ENCODE peak calls at places on chromosomes 16 and 17, in ten cellular contexts. One of them, this sample, is unnamed.

GRCh38 chr17:1994707-1995106 is 30.4 kb downstream of the RTN4RL1 start:
- DNase-seq in Peyer's patch: no peak
- DNase-seq in naive B cell: no peak
- DNase-seq in AG09309: no peak
- DNase-seq in NAMALWA: no peak
- DNase-seq in NCI-H345: no peak
- DNase-seq in T-helper 17 cell: no peak
- DNase-seq in AG10803: no peak
- DNase-seq in neural progenitor cell: no peak
- DNase-seq in A549: no peak
- DNase-seq in this sample: no peak

GRCh38 chr16:47140686-47141085 is 3.1 kb downstream of the NETO2 start:
- DNase-seq in A549: no peak
- DNase-seq in naive B cell: no peak
- DNase-seq in AG09309: no peak
- DNase-seq in AG10803: no peak
- DNase-seq in NCI-H345: no peak
- DNase-seq in Peyer's patch: no peak
- DNase-seq in neural progenitor cell: no peak
- DNase-seq in NAMALWA: no peak
- DNase-seq in T-helper 17 cell: no peak
- DNase-seq in this sample: no peak

GRCh38 chr17:75821552-75821951 is 22.7 kb downstream of the UNC13D start:
- DNase-seq in Peyer's patch: no peak
- DNase-seq in naive B cell: no peak
- DNase-seq in T-helper 17 cell: no peak
- DNase-seq in NAMALWA: no peak
- DNase-seq in A549: no peak
- DNase-seq in AG09309: no peak
- DNase-seq in NCI-H345: no peak
- DNase-seq in AG10803: no peak
- DNase-seq in neural progenitor cell: no peak
- DNase-seq in this sample: no peak

GRCh38 chr16:19913306-19913717 is 28.7 kb upstream of the GPRC5B start:
- DNase-seq in T-helper 17 cell: no peak
- DNase-seq in naive B cell: no peak
- DNase-seq in NAMALWA: no peak
- DNase-seq in AG09309: no peak
- DNase-seq in NCI-H345: no peak
- DNase-seq in neural progenitor cell: no peak
- DNase-seq in A549: no peak
- DNase-seq in Peyer's patch: no peak
- DNase-seq in AG10803: no peak
- DNase-seq in this sample: no peak

GRCh38 chr17:21174719-21175118 is 39.2 kb downstream of the TMEM11 start:
- DNase-seq in NAMALWA: no peak
- DNase-seq in AG10803: peak
- DNase-seq in Peyer's patch: no peak
- DNase-seq in A549: no peak
- DNase-seq in NCI-H345: no peak
- DNase-seq in T-helper 17 cell: no peak
- DNase-seq in AG09309: no peak
- DNase-seq in neural progenitor cell: no peak
- DNase-seq in naive B cell: no peak
- DNase-seq in this sample: no peak

GRCh38 chr16:80940069-80940856 is 66.4 kb downstream of the CMC2 start:
- DNase-seq in naive B cell: no peak
- DNase-seq in NAMALWA: no peak
- DNase-seq in NCI-H345: no peak
- DNase-seq in AG09309: no peak
- DNase-seq in AG10803: peak
- DNase-seq in Peyer's patch: no peak
- DNase-seq in neural progenitor cell: no peak
- DNase-seq in T-helper 17 cell: no peak
- DNase-seq in A549: no peak
- DNase-seq in this sample: no peak

GRCh38 chr17:50188521-50189395 is 12.7 kb downstream of the COL1A1 start:
- DNase-seq in AG09309: no peak
- DNase-seq in A549: no peak
- DNase-seq in neural progenitor cell: no peak
- DNase-seq in AG10803: peak
- DNase-seq in NAMALWA: no peak
- DNase-seq in Peyer's patch: no peak
- DNase-seq in naive B cell: no peak
- DNase-seq in T-helper 17 cell: no peak
- DNase-seq in NCI-H345: no peak
- DNase-seq in this sample: no peak

GRCh38 chr17:74123350-74123749 is 80.1 kb upstream of the RPL38 start:
- DNase-seq in AG09309: peak
- DNase-seq in naive B cell: no peak
- DNase-seq in AG10803: peak
- DNase-seq in NCI-H345: no peak
- DNase-seq in Peyer's patch: peak
- DNase-seq in neural progenitor cell: no peak
- DNase-seq in A549: no peak
- DNase-seq in T-helper 17 cell: no peak
- DNase-seq in NAMALWA: peak
- DNase-seq in this sample: no peak

GRCh38 chr16:48366165-48367093 is 18.8 kb downstream of the SIAH1 start:
- DNase-seq in AG09309: peak
- DNase-seq in neural progenitor cell: peak
- DNase-seq in NAMALWA: peak
- DNase-seq in NCI-H345: peak
- DNase-seq in naive B cell: peak
- DNase-seq in Peyer's patch: peak
- DNase-seq in AG10803: peak
- DNase-seq in A549: peak
- DNase-seq in T-helper 17 cell: no peak
- DNase-seq in this sample: no peak

GRCh38 chr16:29806641-29807425 is 504 bp downstream of the MAZ start:
- DNase-seq in A549: peak
- DNase-seq in AG09309: no peak
- DNase-seq in T-helper 17 cell: peak
- DNase-seq in AG10803: no peak
- DNase-seq in naive B cell: peak
- DNase-seq in neural progenitor cell: peak
- DNase-seq in NAMALWA: peak
- DNase-seq in Peyer's patch: peak
- DNase-seq in NCI-H345: peak
- DNase-seq in this sample: no peak

GRCh38 chr17:82338858-82339633 is 5.5 kb upstream of the SECTM1 start:
- DNase-seq in NCI-H345: no peak
- DNase-seq in Peyer's patch: peak
- DNase-seq in A549: peak
- DNase-seq in NAMALWA: no peak
- DNase-seq in neural progenitor cell: peak
- DNase-seq in naive B cell: no peak
- DNase-seq in T-helper 17 cell: no peak
- DNase-seq in AG10803: peak
- DNase-seq in AG09309: peak
- DNase-seq in this sample: no peak

GRCh38 chr17:81309140-81309858 is 14.2 kb upstream of the SLC38A10 start:
- DNase-seq in NCI-H345: no peak
- DNase-seq in Peyer's patch: peak
- DNase-seq in AG09309: no peak
- DNase-seq in T-helper 17 cell: no peak
- DNase-seq in neural progenitor cell: peak
- DNase-seq in NAMALWA: peak
- DNase-seq in naive B cell: peak
- DNase-seq in AG10803: peak
- DNase-seq in A549: peak
- DNase-seq in this sample: no peak

GRCh38 chr17:57004944-57005579 is 27.1 kb downstream of the SCPEP1 start:
- DNase-seq in AG10803: no peak
- DNase-seq in T-helper 17 cell: no peak
- DNase-seq in AG09309: no peak
- DNase-seq in Peyer's patch: peak
- DNase-seq in neural progenitor cell: peak
- DNase-seq in NAMALWA: peak
- DNase-seq in naive B cell: peak
- DNase-seq in A549: peak
- DNase-seq in NCI-H345: peak
- DNase-seq in this sample: no peak

GRCh38 chr16:35431829-35432663 is 1972.6 kb downstream of the TP53TG3F start:
- DNase-seq in neural progenitor cell: no peak
- DNase-seq in NAMALWA: peak
- DNase-seq in NCI-H345: no peak
- DNase-seq in A549: peak
- DNase-seq in naive B cell: no peak
- DNase-seq in AG10803: no peak
- DNase-seq in Peyer's patch: no peak
- DNase-seq in T-helper 17 cell: no peak
- DNase-seq in AG09309: no peak
- DNase-seq in this sample: no peak

GRCh38 chr16:22402191-22402590 is 27.8 kb upstream of the CDR2 start:
- DNase-seq in naive B cell: no peak
- DNase-seq in AG09309: no peak
- DNase-seq in A549: no peak
- DNase-seq in Peyer's patch: no peak
- DNase-seq in AG10803: no peak
- DNase-seq in T-helper 17 cell: no peak
- DNase-seq in NAMALWA: no peak
- DNase-seq in NCI-H345: no peak
- DNase-seq in neural progenitor cell: no peak
- DNase-seq in this sample: no peak

GRCh38 chr17:53630638-53631037 is 192.1 kb upstream of the KIF2B start:
- DNase-seq in neural progenitor cell: peak
- DNase-seq in AG09309: no peak
- DNase-seq in AG10803: no peak
- DNase-seq in T-helper 17 cell: no peak
- DNase-seq in naive B cell: no peak
- DNase-seq in NCI-H345: no peak
- DNase-seq in Peyer's patch: no peak
- DNase-seq in NAMALWA: no peak
- DNase-seq in A549: no peak
- DNase-seq in this sample: no peak

GRCh38 chr16:83849434-83849833 is 41.7 kb downstream of the HSBP1 start:
- DNase-seq in AG09309: no peak
- DNase-seq in neural progenitor cell: no peak
- DNase-seq in AG10803: no peak
- DNase-seq in Peyer's patch: no peak
- DNase-seq in T-helper 17 cell: no peak
- DNase-seq in NCI-H345: no peak
- DNase-seq in NAMALWA: no peak
- DNase-seq in A549: no peak
- DNase-seq in naive B cell: no peak
- DNase-seq in this sample: no peak

GRCh38 chr17:36586138-36586537 is 5.5 kb upstream of the DHRS11 start:
- DNase-seq in Peyer's patch: no peak
- DNase-seq in NAMALWA: no peak
- DNase-seq in NCI-H345: no peak
- DNase-seq in neural progenitor cell: no peak
- DNase-seq in AG09309: no peak
- DNase-seq in AG10803: no peak
- DNase-seq in A549: no peak
- DNase-seq in T-helper 17 cell: no peak
- DNase-seq in naive B cell: no peak
- DNase-seq in this sample: no peak

GRCh38 chr17:57697891-57698708 is 47.0 kb downstream of the CCDC182 start:
- DNase-seq in Peyer's patch: no peak
- DNase-seq in AG10803: no peak
- DNase-seq in naive B cell: no peak
- DNase-seq in neural progenitor cell: peak
- DNase-seq in NAMALWA: no peak
- DNase-seq in NCI-H345: no peak
- DNase-seq in T-helper 17 cell: no peak
- DNase-seq in AG09309: no peak
- DNase-seq in A549: no peak
- DNase-seq in this sample: no peak

This sample was measured in NCI-H1436 treated with DMSO at 0.1 percent for 48 hours.